ENCODE peak calls at places on chromosomes 16 and 17, in nine cellular contexts. D is fibroblast of pulmonary artery, H is endothelial cell, M is GM06990, Y is cardiac muscle cell, B is AG09319, P is osteocyte, X is cardiac fibroblast, E is progenitor cell of endocrine pancreas. R is an unnamed sample.

GRCh38 chr17:79943354-79944241 is 92.1 kb downstream of the TBC1D16 start:
- DNase-seq in D (no peak), H (no peak), M (no peak), Y (no peak), B (no peak), P (no peak), X (no peak), E (no peak), R (no peak)

GRCh38 chr17:70787721-70788120 is 618.4 kb downstream of the KCNJ2 start:
- DNase-seq in D (no peak), H (no peak), M (no peak), Y (no peak), B (no peak), P (no peak), X (no peak), E (no peak), R (no peak)

GRCh38 chr17:61728297-61728836 is 135.0 kb downstream of the BRIP1 start:
- DNase-seq in D (no peak), H (no peak), M (no peak), Y (no peak), B (no peak), P (no peak), X (no peak), E (no peak), R (no peak)

GRCh38 chr16:74623214-74623842 is 16.4 kb upstream of the GLG1 start:
- DNase-seq in D (peak), H (no peak), M (no peak), Y (peak), B (no peak), P (no peak), X (peak), E (no peak), R (no peak)

GRCh38 chr17:40024901-40025300 is 9.7 kb downstream of the CSF3 start:
- DNase-seq in D (no peak), H (no peak), M (no peak), Y (no peak), B (no peak), P (no peak), X (no peak), E (no peak), R (no peak)

GRCh38 chr17:62075308-62075815 is 10.3 kb upstream of the MED13 start:
- DNase-seq in D (peak), H (no peak), M (no peak), Y (peak), B (no peak), P (peak), X (no peak), E (no peak), R (no peak)

GRCh38 chr17:72388765-72389473 is 268.1 kb downstream of the SOX9 start:
- DNase-seq in D (no peak), H (no peak), M (peak), Y (peak), B (no peak), P (no peak), X (no peak), E (no peak), R (no peak)

GRCh38 chr16:24539850-24540484 is 601 bp downstream of the RBBP6 start:
- DNase-seq in D (peak), H (peak), M (no peak), Y (peak), B (peak), P (peak), X (peak), E (no peak), R (peak)

GRCh38 chr17:68452724-68453290 is 4.5 kb downstream of the WIPI1 start:
- DNase-seq in D (no peak), H (no peak), M (no peak), Y (no peak), B (no peak), P (no peak), X (no peak), E (no peak), R (no peak)

GRCh38 chr16:84096447-84097005 is 20.2 kb downstream of the MBTPS1 start:
- DNase-seq in D (no peak), H (no peak), M (no peak), Y (no peak), B (no peak), P (peak), X (no peak), E (no peak), R (no peak)

GRCh38 chr16:11212819-11213196 is 43.2 kb downstream of the SOCS1 start:
- DNase-seq in D (no peak), H (no peak), M (peak), Y (no peak), B (no peak), P (no peak), X (no peak), E (no peak), R (no peak)

GRCh38 chr16:11210260-11210659 is 45.7 kb downstream of the SOCS1 start:
- DNase-seq in D (no peak), H (no peak), M (no peak), Y (no peak), B (no peak), P (no peak), X (no peak), E (no peak), R (no peak)

GRCh38 chr16:11213373-11213772 is 42.6 kb downstream of the SOCS1 start:
- DNase-seq in D (no peak), H (no peak), M (no peak), Y (no peak), B (no peak), P (no peak), X (no peak), E (no peak), R (no peak)

GRCh38 chr16:11211977-11212818 is 43.8 kb downstream of the SOCS1 start:
- DNase-seq in D (peak), H (no peak), M (no peak), Y (peak), B (no peak), P (no peak), X (peak), E (no peak), R (no peak)

GRCh38 chr16:11211061-11211976 is 44.7 kb downstream of the SOCS1 start:
- DNase-seq in D (no peak), H (no peak), M (no peak), Y (no peak), B (no peak), P (no peak), X (no peak), E (no peak), R (no peak)
- TF ChIP-seq CTCF in D (no peak), H (no peak), M (no peak), Y (peak), B (no peak), P (no peak), X (no peak), E (no peak), R (no peak)

GRCh38 chr16:3068486-3068885 is 3.0 kb downstream of the IL32 start:
- DNase-seq in D (no peak), H (no peak), M (no peak), Y (no peak), B (no peak), P (no peak), X (no peak), E (no peak), R (no peak)
- TF ChIP-seq CTCF in D (no peak), H (no peak), M (no peak), Y (no peak), B (no peak), P (no peak), X (no peak), E (no peak), R (no peak)

GRCh38 chr16:5916711-5917191 is 819.2 kb upstream of the EEF2KMT start:
- DNase-seq in D (no peak), H (peak), M (no peak), Y (no peak), B (no peak), P (no peak), X (no peak), E (no peak), R (no peak)

GRCh38 chr16:5917436-5917835 is 819.8 kb upstream of the EEF2KMT start:
- DNase-seq in D (no peak), H (no peak), M (no peak), Y (no peak), B (no peak), P (no peak), X (no peak), E (no peak), R (no peak)

GRCh38 chr16:5918553-5919127 is 821.0 kb upstream of the EEF2KMT start:
- DNase-seq in D (no peak), H (peak), M (no peak), Y (no peak), B (no peak), P (no peak), X (no peak), E (no peak), R (no peak)
- TF ChIP-seq CTCF in D (no peak), H (no peak), M (no peak), Y (no peak), B (no peak), P (no peak), X (no peak), E (peak), R (peak)

GRCh38 chr16:68093816-68094613 is 8.8 kb downstream of the NFATC3 start:
- DNase-seq in D (peak), H (no peak), M (no peak), Y (peak), B (no peak), P (no peak), X (peak), E (no peak), R (no peak)
- TF ChIP-seq CTCF in D (peak), H (peak), M (peak), Y (peak), B (peak), P (peak), X (peak), E (peak), R (peak)